ENCODE peak calls at places on chromosomes 5 and 9, in five cellular contexts. One of them, this sample, is unnamed.

GRCh38 chr5:6712582-6713273 is 504 bp upstream of the TENT4A start:
- DNase-seq in uterus: peak
- DNase-seq in upper lobe of left lung: no peak
- DNase-seq in cardiac fibroblast: peak
- DNase-seq in brain microvascular endothelial cell: peak
- DNase-seq in this sample: peak

GRCh38 chr9:23779220-23779619 is 46.8 kb downstream of the ELAVL2 start:
- DNase-seq in uterus: no peak
- DNase-seq in cardiac fibroblast: no peak
- DNase-seq in upper lobe of left lung: no peak
- DNase-seq in brain microvascular endothelial cell: no peak
- DNase-seq in this sample: no peak

GRCh38 chr5:174723979-174724483 is 351 bp upstream of the MSX2 start:
- DNase-seq in uterus: no peak
- DNase-seq in brain microvascular endothelial cell: peak
- DNase-seq in upper lobe of left lung: no peak
- DNase-seq in cardiac fibroblast: peak
- DNase-seq in this sample: no peak

GRCh38 chr9:134167530-134167931 is 3.2 kb upstream of the RNU6ATAC start:
- DNase-seq in cardiac fibroblast: peak
- DNase-seq in brain microvascular endothelial cell: no peak
- DNase-seq in upper lobe of left lung: no peak
- DNase-seq in uterus: no peak
- DNase-seq in this sample: peak

GRCh38 chr9:2602704-2603116 is 18.9 kb upstream of the VLDLR start:
- DNase-seq in uterus: no peak
- DNase-seq in upper lobe of left lung: no peak
- DNase-seq in brain microvascular endothelial cell: no peak
- DNase-seq in cardiac fibroblast: peak
- DNase-seq in this sample: peak

GRCh38 chr5:142301487-142302035 is 23.3 kb downstream of the SPRY4 start:
- DNase-seq in brain microvascular endothelial cell: no peak
- DNase-seq in uterus: no peak
- DNase-seq in upper lobe of left lung: no peak
- DNase-seq in cardiac fibroblast: no peak
- DNase-seq in this sample: no peak

GRCh38 chr5:40277161-40277906 is 402.4 kb upstream of the PTGER4 start:
- DNase-seq in cardiac fibroblast: no peak
- DNase-seq in uterus: no peak
- DNase-seq in brain microvascular endothelial cell: no peak
- DNase-seq in upper lobe of left lung: no peak
- DNase-seq in this sample: no peak

GRCh38 chr9:121721770-121722169 is 70.3 kb downstream of the DAB2IP start:
- DNase-seq in brain microvascular endothelial cell: no peak
- DNase-seq in cardiac fibroblast: no peak
- DNase-seq in uterus: no peak
- DNase-seq in upper lobe of left lung: no peak
- DNase-seq in this sample: no peak

GRCh38 chr9:7186175-7186574 is 428.4 kb downstream of the KDM4C start:
- DNase-seq in uterus: no peak
- DNase-seq in upper lobe of left lung: no peak
- DNase-seq in brain microvascular endothelial cell: peak
- DNase-seq in cardiac fibroblast: peak
- DNase-seq in this sample: no peak

GRCh38 chr5:122093415-122093814 is 15.4 kb upstream of the LOX start:
- DNase-seq in uterus: no peak
- DNase-seq in cardiac fibroblast: peak
- DNase-seq in upper lobe of left lung: no peak
- DNase-seq in brain microvascular endothelial cell: peak
- DNase-seq in this sample: peak

GRCh38 chr9:111108946-111109345 is 70.7 kb upstream of the LPAR1 start:
- DNase-seq in uterus: no peak
- DNase-seq in brain microvascular endothelial cell: peak
- DNase-seq in upper lobe of left lung: no peak
- DNase-seq in cardiac fibroblast: peak
- DNase-seq in this sample: peak

GRCh38 chr9:98235126-98235525 is 20.3 kb downstream of the TBC1D2 start:
- DNase-seq in uterus: no peak
- DNase-seq in upper lobe of left lung: no peak
- DNase-seq in cardiac fibroblast: no peak
- DNase-seq in brain microvascular endothelial cell: no peak
- DNase-seq in this sample: no peak

DNA sequence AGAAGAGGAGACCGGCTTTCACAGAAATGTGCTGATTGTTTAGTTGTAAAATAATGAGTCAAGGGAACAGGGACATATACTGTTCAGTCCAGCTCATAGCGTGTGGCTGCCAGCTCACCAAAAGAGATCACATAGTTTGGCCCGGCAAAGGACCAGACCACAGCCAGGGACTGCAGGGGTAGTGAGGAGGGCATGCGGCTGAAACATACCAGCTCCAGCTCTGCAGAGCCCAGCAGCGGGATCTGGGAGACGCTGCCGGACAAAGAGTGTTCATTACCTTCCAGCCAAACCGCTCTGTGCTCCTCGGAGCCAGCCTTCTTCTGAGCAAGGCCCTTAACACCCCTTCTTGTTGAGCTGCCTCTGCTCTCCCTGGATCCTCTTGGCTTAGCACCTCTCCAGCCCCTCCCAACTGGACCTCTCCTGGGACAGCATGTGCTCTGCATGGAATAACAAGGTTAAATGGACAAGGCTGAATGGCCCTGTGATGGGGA is 116.8 kb upstream of the CNTLN start:
- DNase-seq in brain microvascular endothelial cell: peak
- DNase-seq in upper lobe of left lung: peak
- DNase-seq in cardiac fibroblast: peak
- DNase-seq in uterus: no peak
- DNase-seq in this sample: no peak
- H3K4me3 ChIP-seq in brain microvascular endothelial cell: no peak
- H3K4me3 ChIP-seq in upper lobe of left lung: no peak
- H3K4me3 ChIP-seq in cardiac fibroblast: no peak
- H3K4me3 ChIP-seq in uterus: no peak
- H3K4me3 ChIP-seq in this sample: no peak

GRCh38 chr5:140802781-140803271 is 2.0 kb downstream of the PCDHA3 start:
- DNase-seq in upper lobe of left lung: peak
- DNase-seq in cardiac fibroblast: no peak
- DNase-seq in uterus: no peak
- DNase-seq in brain microvascular endothelial cell: no peak
- DNase-seq in this sample: no peak

GRCh38 chr5:140795259-140795641 is 598 bp downstream of the PCDHA2 start:
- DNase-seq in cardiac fibroblast: no peak
- DNase-seq in brain microvascular endothelial cell: no peak
- DNase-seq in uterus: no peak
- DNase-seq in upper lobe of left lung: no peak
- DNase-seq in this sample: no peak

GRCh38 chr5:140796718-140797095 is 2.1 kb downstream of the PCDHA2 start:
- DNase-seq in upper lobe of left lung: peak
- DNase-seq in uterus: no peak
- DNase-seq in cardiac fibroblast: no peak
- DNase-seq in brain microvascular endothelial cell: no peak
- DNase-seq in this sample: no peak

GRCh38 chr5:140801494-140801841 is 611 bp downstream of the PCDHA3 start:
- DNase-seq in upper lobe of left lung: no peak
- DNase-seq in uterus: no peak
- DNase-seq in cardiac fibroblast: no peak
- DNase-seq in brain microvascular endothelial cell: no peak
- DNase-seq in this sample: no peak

GRCh38 chr5:140800816-140801493 is at the start of gene PCDHA3:
- DNase-seq in upper lobe of left lung: peak
- DNase-seq in cardiac fibroblast: peak
- DNase-seq in uterus: no peak
- DNase-seq in brain microvascular endothelial cell: no peak
- DNase-seq in this sample: no peak
- TF ChIP-seq CTCF in upper lobe of left lung: no peak
- TF ChIP-seq CTCF in cardiac fibroblast: peak
- TF ChIP-seq CTCF in uterus: no peak
- TF ChIP-seq CTCF in brain microvascular endothelial cell: peak
- TF ChIP-seq CTCF in this sample: no peak

DNA sequence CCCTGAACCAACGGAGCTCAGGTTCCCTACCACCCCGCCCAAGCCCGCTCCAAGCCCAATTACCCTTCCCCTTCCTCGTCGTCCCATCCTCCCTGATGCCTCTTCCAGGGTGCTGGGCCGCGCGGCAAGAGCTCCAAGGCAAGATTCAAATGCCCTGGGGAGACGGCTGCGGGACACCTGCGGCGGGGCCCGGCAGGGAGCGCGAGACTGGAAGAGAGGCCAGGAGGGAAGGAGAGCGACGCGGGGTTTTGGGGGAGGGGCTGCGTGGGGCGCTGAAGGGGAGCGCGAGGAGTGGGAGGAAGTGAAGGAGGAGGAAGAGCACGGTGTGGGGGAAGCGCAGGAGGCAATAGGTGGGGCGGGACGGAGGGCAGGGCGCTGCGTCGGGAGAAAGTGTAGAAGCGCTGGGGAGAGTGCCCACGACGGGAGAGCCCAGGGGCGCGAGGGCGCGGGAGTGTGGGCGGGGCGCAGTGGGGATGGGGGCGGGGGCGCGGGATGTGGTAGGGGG is 975 bp upstream of the NXNL2 start:
- DNase-seq in upper lobe of left lung: peak
- DNase-seq in cardiac fibroblast: peak
- DNase-seq in uterus: peak
- DNase-seq in brain microvascular endothelial cell: no peak
- DNase-seq in this sample: no peak
- H3K4me3 ChIP-seq in upper lobe of left lung: no peak
- H3K4me3 ChIP-seq in cardiac fibroblast: peak
- H3K4me3 ChIP-seq in uterus: peak
- H3K4me3 ChIP-seq in brain microvascular endothelial cell: peak
- H3K4me3 ChIP-seq in this sample: peak

GRCh38 chr5:88826959-88827585 is 55.9 kb downstream of the MEF2C start:
- DNase-seq in upper lobe of left lung: no peak
- DNase-seq in uterus: peak
- DNase-seq in cardiac fibroblast: peak
- DNase-seq in brain microvascular endothelial cell: peak
- DNase-seq in this sample: no peak

GRCh38 chr5:88829773-88830172 is 53.2 kb downstream of the MEF2C start:
- DNase-seq in uterus: no peak
- DNase-seq in upper lobe of left lung: no peak
- DNase-seq in cardiac fibroblast: peak
- DNase-seq in brain microvascular endothelial cell: no peak
- DNase-seq in this sample: no peak

GRCh38 chr5:88830567-88830966 is 52.4 kb downstream of the MEF2C start:
- DNase-seq in upper lobe of left lung: no peak
- DNase-seq in brain microvascular endothelial cell: no peak
- DNase-seq in cardiac fibroblast: no peak
- DNase-seq in uterus: no peak
- DNase-seq in this sample: no peak

GRCh38 chr5:88827997-88828396 is 55.0 kb downstream of the MEF2C start:
- DNase-seq in brain microvascular endothelial cell: no peak
- DNase-seq in cardiac fibroblast: no peak
- DNase-seq in upper lobe of left lung: no peak
- DNase-seq in uterus: no peak
- DNase-seq in this sample: no peak

DNA sequence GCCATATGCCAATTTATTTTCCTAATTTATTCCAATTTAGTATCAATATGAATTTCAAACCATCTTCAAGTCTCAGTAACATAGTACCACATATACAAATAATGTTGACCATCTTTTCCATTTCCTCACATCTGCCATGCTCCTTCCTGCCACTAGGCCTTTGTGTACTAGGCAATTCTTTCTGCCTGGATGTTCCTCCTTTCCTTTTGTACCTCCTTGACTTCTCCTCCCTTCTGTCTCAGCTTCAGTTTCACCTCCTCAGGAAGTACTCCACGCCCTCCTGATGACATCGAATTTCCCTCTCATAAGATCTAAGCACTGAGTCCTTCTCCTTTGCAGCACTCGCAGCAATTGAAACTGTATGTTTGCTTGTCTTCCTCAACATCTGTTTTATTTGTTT is 53.9 kb downstream of the MEF2C start:
- DNase-seq in uterus: no peak
- DNase-seq in cardiac fibroblast: peak
- DNase-seq in brain microvascular endothelial cell: peak
- DNase-seq in upper lobe of left lung: no peak
- DNase-seq in this sample: no peak
- TF ChIP-seq CTCF in uterus: no peak
- TF ChIP-seq CTCF in cardiac fibroblast: peak
- TF ChIP-seq CTCF in brain microvascular endothelial cell: peak
- TF ChIP-seq CTCF in upper lobe of left lung: peak
- TF ChIP-seq CTCF in this sample: peak